ENCODE peak calls at places on chromosomes 4 and X, in eight cellular contexts. One of them, this sample, is unnamed.

GRCh38 chrX:103467870-103468269 is 51.4 kb downstream of the RAB40A start:
- DNase-seq in CD8-positive, alpha-beta memory T cell: no peak
- DNase-seq in GM23248: no peak
- DNase-seq in EL: no peak
- DNase-seq in SHP77: no peak
- DNase-seq in endodermal cell: no peak
- DNase-seq in activated effector memory CD4-positive, alpha-beta T cell treated with Interleukin-2 at 50 U/mL for 16 hours: no peak
- DNase-seq in MCF 10A: no peak
- DNase-seq in this sample: no peak

GRCh38 chr4:103111598-103111997 is 12.0 kb upstream of the BDH2 start:
- DNase-seq in CD8-positive, alpha-beta memory T cell: no peak
- DNase-seq in GM23248: no peak
- DNase-seq in EL: no peak
- DNase-seq in SHP77: no peak
- DNase-seq in endodermal cell: no peak
- DNase-seq in activated effector memory CD4-positive, alpha-beta T cell treated with Interleukin-2 at 50 U/mL for 16 hours: no peak
- DNase-seq in MCF 10A: no peak
- DNase-seq in this sample: no peak

GRCh38 chrX:139506318-139506717 is 24.2 kb upstream of the F9 start:
- DNase-seq in CD8-positive, alpha-beta memory T cell: no peak
- DNase-seq in GM23248: no peak
- DNase-seq in EL: no peak
- DNase-seq in SHP77: no peak
- DNase-seq in endodermal cell: no peak
- DNase-seq in activated effector memory CD4-positive, alpha-beta T cell treated with Interleukin-2 at 50 U/mL for 16 hours: no peak
- DNase-seq in MCF 10A: no peak
- DNase-seq in this sample: no peak

GRCh38 chr4:89071311-89071710 is 14.3 kb upstream of the FAM13A start:
- DNase-seq in CD8-positive, alpha-beta memory T cell: no peak
- DNase-seq in GM23248: no peak
- DNase-seq in EL: no peak
- DNase-seq in SHP77: no peak
- DNase-seq in endodermal cell: no peak
- DNase-seq in activated effector memory CD4-positive, alpha-beta T cell treated with Interleukin-2 at 50 U/mL for 16 hours: no peak
- DNase-seq in MCF 10A: no peak
- DNase-seq in this sample: no peak

GRCh38 chr4:112693507-112693906 is 56.6 kb downstream of the LARP7 start:
- DNase-seq in CD8-positive, alpha-beta memory T cell: no peak
- DNase-seq in GM23248: no peak
- DNase-seq in EL: no peak
- DNase-seq in SHP77: no peak
- DNase-seq in endodermal cell: no peak
- DNase-seq in activated effector memory CD4-positive, alpha-beta T cell treated with Interleukin-2 at 50 U/mL for 16 hours: no peak
- DNase-seq in MCF 10A: no peak
- DNase-seq in this sample: no peak

GRCh38 chrX:85992811-85993229 is 54.5 kb downstream of the CHM start:
- DNase-seq in CD8-positive, alpha-beta memory T cell: no peak
- DNase-seq in GM23248: peak
- DNase-seq in EL: peak
- DNase-seq in SHP77: no peak
- DNase-seq in endodermal cell: no peak
- DNase-seq in activated effector memory CD4-positive, alpha-beta T cell treated with Interleukin-2 at 50 U/mL for 16 hours: no peak
- DNase-seq in MCF 10A: peak
- DNase-seq in this sample: no peak

GRCh38 chrX:46957299-46957698 is 45.1 kb downstream of the JADE3 start:
- DNase-seq in CD8-positive, alpha-beta memory T cell: no peak
- DNase-seq in GM23248: no peak
- DNase-seq in EL: no peak
- DNase-seq in SHP77: no peak
- DNase-seq in endodermal cell: no peak
- DNase-seq in activated effector memory CD4-positive, alpha-beta T cell treated with Interleukin-2 at 50 U/mL for 16 hours: no peak
- DNase-seq in MCF 10A: peak
- DNase-seq in this sample: no peak

GRCh38 chr4:148845609-148846008 is 403.4 kb upstream of the NR3C2 start:
- DNase-seq in CD8-positive, alpha-beta memory T cell: no peak
- DNase-seq in GM23248: no peak
- DNase-seq in EL: no peak
- DNase-seq in SHP77: no peak
- DNase-seq in endodermal cell: no peak
- DNase-seq in activated effector memory CD4-positive, alpha-beta T cell treated with Interleukin-2 at 50 U/mL for 16 hours: no peak
- DNase-seq in MCF 10A: no peak
- DNase-seq in this sample: no peak

GRCh38 chr4:40986375-40986774 is 228.0 kb downstream of the APBB2 start:
- DNase-seq in CD8-positive, alpha-beta memory T cell: no peak
- DNase-seq in GM23248: peak
- DNase-seq in EL: no peak
- DNase-seq in SHP77: no peak
- DNase-seq in endodermal cell: no peak
- DNase-seq in activated effector memory CD4-positive, alpha-beta T cell treated with Interleukin-2 at 50 U/mL for 16 hours: no peak
- DNase-seq in MCF 10A: no peak
- DNase-seq in this sample: no peak

GRCh38 chr4:123444298-123444731 is 47.7 kb downstream of the SPRY1 start:
- DNase-seq in CD8-positive, alpha-beta memory T cell: peak
- DNase-seq in GM23248: no peak
- DNase-seq in EL: peak
- DNase-seq in SHP77: peak
- DNase-seq in endodermal cell: peak
- DNase-seq in activated effector memory CD4-positive, alpha-beta T cell treated with Interleukin-2 at 50 U/mL for 16 hours: no peak
- DNase-seq in MCF 10A: no peak
- DNase-seq in this sample: peak

GRCh38 chr4:182896421-182896820 is 20.8 kb downstream of the DCTD start:
- DNase-seq in CD8-positive, alpha-beta memory T cell: no peak
- DNase-seq in GM23248: no peak
- DNase-seq in EL: no peak
- DNase-seq in SHP77: no peak
- DNase-seq in endodermal cell: no peak
- DNase-seq in activated effector memory CD4-positive, alpha-beta T cell treated with Interleukin-2 at 50 U/mL for 16 hours: no peak
- DNase-seq in MCF 10A: no peak
- DNase-seq in this sample: no peak

GRCh38 chr4:37914539-37914938 is 23.7 kb downstream of the TBC1D1 start:
- DNase-seq in CD8-positive, alpha-beta memory T cell: no peak
- DNase-seq in GM23248: no peak
- DNase-seq in EL: no peak
- DNase-seq in SHP77: no peak
- DNase-seq in endodermal cell: no peak
- DNase-seq in activated effector memory CD4-positive, alpha-beta T cell treated with Interleukin-2 at 50 U/mL for 16 hours: no peak
- DNase-seq in MCF 10A: no peak
- DNase-seq in this sample: no peak

GRCh38 chrX:106726485-106727437 is at the start of gene RNF128:
- DNase-seq in CD8-positive, alpha-beta memory T cell: no peak
- DNase-seq in GM23248: peak
- DNase-seq in EL: peak
- DNase-seq in SHP77: peak
- DNase-seq in endodermal cell: peak
- DNase-seq in activated effector memory CD4-positive, alpha-beta T cell treated with Interleukin-2 at 50 U/mL for 16 hours: no peak
- DNase-seq in MCF 10A: peak
- DNase-seq in this sample: no peak

GRCh38 chr4:145177906-145178538 is 2.4 kb downstream of the OTUD4 start:
- DNase-seq in CD8-positive, alpha-beta memory T cell: peak
- DNase-seq in GM23248: peak
- DNase-seq in EL: peak
- DNase-seq in SHP77: no peak
- DNase-seq in endodermal cell: no peak
- DNase-seq in activated effector memory CD4-positive, alpha-beta T cell treated with Interleukin-2 at 50 U/mL for 16 hours: no peak
- DNase-seq in MCF 10A: peak
- DNase-seq in this sample: no peak

GRCh38 chr4:168082379-168082778 is 10.0 kb upstream of the ANXA10 start:
- DNase-seq in CD8-positive, alpha-beta memory T cell: no peak
- DNase-seq in GM23248: no peak
- DNase-seq in EL: no peak
- DNase-seq in SHP77: no peak
- DNase-seq in endodermal cell: no peak
- DNase-seq in activated effector memory CD4-positive, alpha-beta T cell treated with Interleukin-2 at 50 U/mL for 16 hours: no peak
- DNase-seq in MCF 10A: no peak
- DNase-seq in this sample: no peak

GRCh38 chr4:9691221-9692065 is 90.0 kb upstream of the DRD5 start:
- DNase-seq in CD8-positive, alpha-beta memory T cell: peak
- DNase-seq in GM23248: peak
- DNase-seq in EL: peak
- DNase-seq in SHP77: peak
- DNase-seq in endodermal cell: peak
- DNase-seq in activated effector memory CD4-positive, alpha-beta T cell treated with Interleukin-2 at 50 U/mL for 16 hours: peak
- DNase-seq in MCF 10A: peak
- DNase-seq in this sample: peak

GRCh38 chr4:171281359-171281758 is 531.8 kb upstream of the GALNTL6 start:
- DNase-seq in CD8-positive, alpha-beta memory T cell: no peak
- DNase-seq in GM23248: no peak
- DNase-seq in EL: no peak
- DNase-seq in SHP77: no peak
- DNase-seq in endodermal cell: no peak
- DNase-seq in activated effector memory CD4-positive, alpha-beta T cell treated with Interleukin-2 at 50 U/mL for 16 hours: no peak
- DNase-seq in MCF 10A: no peak
- DNase-seq in this sample: no peak

GRCh38 chr4:140995058-140995457 is 138.2 kb downstream of the RNF150 start:
- DNase-seq in CD8-positive, alpha-beta memory T cell: no peak
- DNase-seq in GM23248: no peak
- DNase-seq in EL: no peak
- DNase-seq in SHP77: no peak
- DNase-seq in endodermal cell: no peak
- DNase-seq in activated effector memory CD4-positive, alpha-beta T cell treated with Interleukin-2 at 50 U/mL for 16 hours: no peak
- DNase-seq in MCF 10A: peak
- DNase-seq in this sample: no peak

GRCh38 chr4:16516796-16517413 is 290.6 kb upstream of the TAPT1 start:
- DNase-seq in CD8-positive, alpha-beta memory T cell: no peak
- DNase-seq in GM23248: peak
- DNase-seq in EL: peak
- DNase-seq in SHP77: peak
- DNase-seq in endodermal cell: peak
- DNase-seq in activated effector memory CD4-positive, alpha-beta T cell treated with Interleukin-2 at 50 U/mL for 16 hours: no peak
- DNase-seq in MCF 10A: peak
- DNase-seq in this sample: no peak

GRCh38 chr4:40292313-40292759 is 42.8 kb upstream of the CHRNA9 start:
- DNase-seq in CD8-positive, alpha-beta memory T cell: no peak
- DNase-seq in GM23248: peak
- DNase-seq in EL: peak
- DNase-seq in SHP77: no peak
- DNase-seq in endodermal cell: peak
- DNase-seq in activated effector memory CD4-positive, alpha-beta T cell treated with Interleukin-2 at 50 U/mL for 16 hours: no peak
- DNase-seq in MCF 10A: no peak
- DNase-seq in this sample: no peak

GRCh38 chr4:107718351-107718965 is 1.6 kb downstream of the PAPSS1 start:
- DNase-seq in CD8-positive, alpha-beta memory T cell: no peak
- DNase-seq in GM23248: no peak
- DNase-seq in EL: peak
- DNase-seq in SHP77: no peak
- DNase-seq in endodermal cell: no peak
- DNase-seq in activated effector memory CD4-positive, alpha-beta T cell treated with Interleukin-2 at 50 U/mL for 16 hours: no peak
- DNase-seq in MCF 10A: peak
- DNase-seq in this sample: no peak